ENCODE peak calls at places on chromosomes 16 and 17, in ten cellular contexts. R, I, D, V, Y, G, M, K, X and O are unnamed samples.

GRCh38 chr16:743794-744500 is 3.1 kb upstream of the CIAO3 start:
- DNase-seq in R (no peak), I (no peak), D (no peak), V (no peak), Y (no peak), G (no peak), M (no peak), K (peak; percentile 41), X (no peak), O (no peak)

GRCh38 chr16:12519986-12520385 is 283.7 kb downstream of the CPPED1 start:
- DNase-seq in R (no peak), I (no peak), D (no peak), V (no peak), Y (no peak), G (no peak), M (no peak), K (no peak), X (no peak), O (no peak)

GRCh38 chr17:35257080-35257701 is 14.3 kb downstream of the SLFN5 start:
- DNase-seq in R (no peak), I (no peak), D (peak; percentile 65), V (no peak), Y (no peak), G (peak; percentile 16), M (no peak), K (peak; percentile 61), X (no peak), O (peak; percentile 50)

GRCh38 chr17:43212641-43213490 is 1.2 kb downstream of the TMEM106A start:
- DNase-seq in R (no peak), I (no peak), D (no peak), V (no peak), Y (no peak), G (no peak), M (peak; percentile 40), K (no peak), X (no peak), O (no peak)

GRCh38 chr16:87461466-87461975 is 31.3 kb downstream of the ZCCHC14 start:
- DNase-seq in R (peak; percentile 12), I (peak; percentile 87), D (no peak), V (no peak), Y (peak; percentile 91), G (peak; percentile 68), M (peak; percentile 35), K (peak; percentile 91), X (no peak), O (peak; percentile 83)

GRCh38 chr16:12530291-12530690 is 273.4 kb downstream of the CPPED1 start:
- DNase-seq in R (no peak), I (no peak), D (no peak), V (no peak), Y (no peak), G (no peak), M (peak; percentile 19), K (no peak), X (no peak), O (no peak)

GRCh38 chr17:4167786-4168185 is 24.8 kb downstream of the CYB5D2 start:
- DNase-seq in R (no peak), I (no peak), D (no peak), V (no peak), Y (no peak), G (no peak), M (peak; percentile 58), K (no peak), X (no peak), O (no peak)

GRCh38 chr17:30824002-30824355 is 513 bp downstream of the CRLF3 start:
- DNase-seq in R (no peak), I (no peak), D (peak; percentile 32), V (no peak), Y (no peak), G (peak; percentile 21), M (peak; percentile 57), K (peak; percentile 57), X (no peak), O (no peak)

GRCh38 chr17:40062347-40063033 is at the start of gene THRA:
- DNase-seq in R (peak; percentile 78), I (peak; percentile 54), D (peak; percentile 58), V (peak; percentile 64), Y (peak; percentile 93), G (peak; percentile 76), M (peak; percentile 77), K (peak; percentile 74), X (no peak), O (peak; percentile 35)

GRCh38 chr16:67283826-67284555 is 4.7 kb downstream of the PLEKHG4 start:
- DNase-seq in R (no peak), I (no peak), D (no peak), V (no peak), Y (no peak), G (no peak), M (no peak), K (no peak), X (no peak), O (no peak)

GRCh38 chr16:50989047-50989446 is 162.0 kb downstream of the SALL1 start:
- DNase-seq in R (no peak), I (no peak), D (no peak), V (no peak), Y (no peak), G (no peak), M (no peak), K (no peak), X (no peak), O (no peak)

GRCh38 chr17:42362245-42362961 is 25.8 kb downstream of the STAT3 start:
- DNase-seq in R (no peak), I (no peak), D (peak; percentile 44), V (no peak), Y (no peak), G (no peak), M (no peak), K (peak; percentile 77), X (no peak), O (no peak)

GRCh38 chr16:70804729-70805169 is 3.8 kb upstream of the VAC14 start:
- DNase-seq in R (no peak), I (no peak), D (no peak), V (no peak), Y (no peak), G (no peak), M (no peak), K (no peak), X (no peak), O (no peak)

GRCh38 chr16:76164970-76165558 is 112.1 kb upstream of the CNTNAP4 start:
- DNase-seq in R (no peak), I (no peak), D (no peak), V (no peak), Y (no peak), G (no peak), M (no peak), K (no peak), X (no peak), O (no peak)

GRCh38 chr16:77967054-77968035 is 55.0 kb upstream of the CLEC3A start:
- DNase-seq in R (no peak), I (peak; percentile 62), D (no peak), V (no peak), Y (no peak), G (no peak), M (no peak), K (no peak), X (no peak), O (no peak)

GRCh38 chr17:37488009-37488604 is 1.6 kb upstream of the DUSP14 start:
- DNase-seq in R (no peak), I (no peak), D (peak; percentile 96), V (no peak), Y (no peak), G (peak; percentile 38), M (peak; percentile 68), K (peak; percentile 74), X (peak; percentile 91), O (peak; percentile 97)

GRCh38 chr17:45282683-45283644 is 21.1 kb upstream of the SPATA32 start:
- DNase-seq in R (peak; percentile 38), I (no peak), D (no peak), V (no peak), Y (no peak), G (no peak), M (no peak), K (no peak), X (no peak), O (no peak)

GRCh38 chr17:38604479-38605229 is 1.1 kb downstream of the SRCIN1 start:
- DNase-seq in R (peak; percentile 80), I (peak; percentile 82), D (no peak), V (no peak), Y (no peak), G (no peak), M (peak; percentile 16), K (peak; percentile 66), X (no peak), O (no peak)

GRCh38 chr17:42405963-42406495 is 17.0 kb downstream of the CAVIN1 start:
- DNase-seq in R (peak; percentile 74), I (peak; percentile 96), D (peak; percentile 60), V (peak; percentile 74), Y (peak; percentile 97), G (peak; percentile 83), M (peak; percentile 72), K (peak; percentile 91), X (no peak), O (no peak)

GRCh38 chr16:23302045-23302956 is at the start of gene SCNN1B:
- DNase-seq in R (no peak), I (peak; percentile 67), D (no peak), V (no peak), Y (no peak), G (no peak), M (peak; percentile 75), K (no peak), X (no peak), O (no peak)

GRCh38 chr17:15309793-15310192 is 31.6 kb downstream of the TEKT3 start:
- DNase-seq in R (no peak), I (no peak), D (no peak), V (no peak), Y (no peak), G (no peak), M (no peak), K (no peak), X (no peak), O (no peak)

GRCh38 chr16:88681084-88681680 is 5.1 kb downstream of the SNAI3 start:
- DNase-seq in R (no peak), I (peak; percentile 82), D (no peak), V (no peak), Y (no peak), G (no peak), M (peak; percentile 76), K (peak; percentile 50), X (no peak), O (no peak)

GRCh38 chr17:43547189-43547550 is 1.0 kb upstream of the ETV4 start:
- DNase-seq in R (no peak), I (no peak), D (no peak), V (no peak), Y (no peak), G (no peak), M (no peak), K (no peak), X (no peak), O (no peak)

GRCh38 chr16:72201387-72201786 is 29.4 kb upstream of the PMFBP1 start:
- DNase-seq in R (no peak), I (no peak), D (no peak), V (no peak), Y (no peak), G (no peak), M (no peak), K (no peak), X (no peak), O (no peak)

GRCh38 chr17:50097907-50098306 is 2.8 kb downstream of the PDK2 start:
- DNase-seq in R (no peak), I (no peak), D (no peak), V (no peak), Y (no peak), G (no peak), M (no peak), K (no peak), X (no peak), O (no peak)

GRCh38 chr16:4184038-4184702 is 57.7 kb downstream of the SRL start:
- DNase-seq in R (no peak), I (peak; percentile 62), D (no peak), V (no peak), Y (no peak), G (no peak), M (no peak), K (no peak), X (no peak), O (no peak)

GRCh38 chr17:62679866-62680377 is 52.5 kb downstream of the MRC2 start:
- DNase-seq in R (no peak), I (no peak), D (no peak), V (no peak), Y (no peak), G (no peak), M (no peak), K (no peak), X (no peak), O (no peak)

GRCh38 chr16:85205747-85206471 is 93.6 kb upstream of the CIBAR2 start:
- DNase-seq in R (no peak), I (no peak), D (peak; percentile 17), V (no peak), Y (no peak), G (no peak), M (no peak), K (no peak), X (no peak), O (no peak)